ENCODE peak calls at places on chromosomes 5 and 9, in nine cellular contexts. One of them, this sample, is unnamed.

GRCh38 chr9:77588319-77588937 is 59.7 kb downstream of the GNA14 start:
- DNase-seq in HL-60: peak; percentile 3
- DNase-seq in mesendoderm: peak; percentile 95
- DNase-seq in pulmonary artery endothelial cell: peak; percentile 91
- DNase-seq in AG04450: peak; percentile 51
- DNase-seq in AG08395: peak; percentile 88
- DNase-seq in amygdala: no peak
- DNase-seq in BJ: peak; percentile 82
- DNase-seq in brain microvascular endothelial cell: peak; percentile 71
- DNase-seq in this sample: peak; percentile 86

GRCh38 chr5:109750407-109750806 is 60.7 kb downstream of the MAN2A1 start:
- DNase-seq in BJ: no peak
- DNase-seq in AG04450: no peak
- DNase-seq in mesendoderm: no peak
- DNase-seq in brain microvascular endothelial cell: no peak
- DNase-seq in amygdala: no peak
- DNase-seq in AG08395: no peak
- DNase-seq in HL-60: no peak
- DNase-seq in pulmonary artery endothelial cell: no peak
- DNase-seq in this sample: no peak

GRCh38 chr9:86022687-86023266 is 76.6 kb downstream of the GOLM1 start:
- DNase-seq in HL-60: no peak
- DNase-seq in mesendoderm: no peak
- DNase-seq in amygdala: no peak
- DNase-seq in AG08395: no peak
- DNase-seq in BJ: no peak
- DNase-seq in AG04450: no peak
- DNase-seq in pulmonary artery endothelial cell: no peak
- DNase-seq in brain microvascular endothelial cell: no peak
- DNase-seq in this sample: no peak

GRCh38 chr5:142507528-142507927 is 178.4 kb downstream of the FGF1 start:
- DNase-seq in amygdala: no peak
- DNase-seq in AG04450: no peak
- DNase-seq in BJ: no peak
- DNase-seq in HL-60: no peak
- DNase-seq in AG08395: no peak
- DNase-seq in mesendoderm: no peak
- DNase-seq in brain microvascular endothelial cell: no peak
- DNase-seq in pulmonary artery endothelial cell: no peak
- DNase-seq in this sample: no peak

GRCh38 chr5:1936901-1937300 is 54.2 kb upstream of the IRX4 start:
- DNase-seq in amygdala: no peak
- DNase-seq in AG08395: no peak
- DNase-seq in brain microvascular endothelial cell: no peak
- DNase-seq in BJ: no peak
- DNase-seq in pulmonary artery endothelial cell: no peak
- DNase-seq in AG04450: no peak
- DNase-seq in HL-60: no peak
- DNase-seq in mesendoderm: no peak
- DNase-seq in this sample: no peak

GRCh38 chr9:114774504-114774903 is 31.3 kb downstream of the TNFSF15 start:
- DNase-seq in pulmonary artery endothelial cell: no peak
- DNase-seq in brain microvascular endothelial cell: no peak
- DNase-seq in HL-60: no peak
- DNase-seq in BJ: no peak
- DNase-seq in AG04450: no peak
- DNase-seq in amygdala: no peak
- DNase-seq in mesendoderm: no peak
- DNase-seq in AG08395: no peak
- DNase-seq in this sample: no peak

GRCh38 chr9:128276008-128276573 is at the start of gene SWI5:
- DNase-seq in mesendoderm: peak; percentile 99
- DNase-seq in BJ: peak; percentile 95
- DNase-seq in AG08395: peak; percentile 100
- DNase-seq in AG04450: peak; percentile 99
- DNase-seq in HL-60: peak; percentile 99
- DNase-seq in pulmonary artery endothelial cell: peak; percentile 97
- DNase-seq in amygdala: peak; percentile 98
- DNase-seq in brain microvascular endothelial cell: peak; percentile 99
- DNase-seq in this sample: peak; percentile 99

GRCh38 chr5:152142845-152143469 is 218.3 kb upstream of the GLRA1 start:
- DNase-seq in AG04450: peak; percentile 24
- DNase-seq in HL-60: peak; percentile 42
- DNase-seq in AG08395: peak; percentile 70
- DNase-seq in amygdala: peak; percentile 32
- DNase-seq in pulmonary artery endothelial cell: peak; percentile 8
- DNase-seq in BJ: no peak
- DNase-seq in brain microvascular endothelial cell: peak; percentile 60
- DNase-seq in mesendoderm: peak; percentile 85
- DNase-seq in this sample: peak; percentile 81

GRCh38 chr5:34571380-34572041 is 84.6 kb upstream of the RAI14 start:
- DNase-seq in brain microvascular endothelial cell: peak; percentile 66
- DNase-seq in AG04450: peak; percentile 42
- DNase-seq in AG08395: peak; percentile 65
- DNase-seq in amygdala: no peak
- DNase-seq in HL-60: no peak
- DNase-seq in pulmonary artery endothelial cell: no peak
- DNase-seq in mesendoderm: peak; percentile 33
- DNase-seq in BJ: no peak
- DNase-seq in this sample: peak; percentile 60

GRCh38 chr5:134458676-134459403 is 47.2 kb upstream of the CDKN2AIPNL start:
- DNase-seq in AG08395: no peak
- DNase-seq in HL-60: no peak
- DNase-seq in brain microvascular endothelial cell: no peak
- DNase-seq in BJ: no peak
- DNase-seq in mesendoderm: no peak
- DNase-seq in AG04450: no peak
- DNase-seq in pulmonary artery endothelial cell: no peak
- DNase-seq in amygdala: no peak
- DNase-seq in this sample: no peak

GRCh38 chr5:141634720-141635119 is 1.9 kb downstream of the HDAC3 start:
- DNase-seq in AG08395: no peak
- DNase-seq in HL-60: no peak
- DNase-seq in AG04450: no peak
- DNase-seq in pulmonary artery endothelial cell: no peak
- DNase-seq in brain microvascular endothelial cell: no peak
- DNase-seq in mesendoderm: no peak
- DNase-seq in amygdala: no peak
- DNase-seq in BJ: no peak
- DNase-seq in this sample: no peak

GRCh38 chr5:81601912-81602311 is 149.0 kb downstream of the SSBP2 start:
- DNase-seq in HL-60: no peak
- DNase-seq in brain microvascular endothelial cell: peak; percentile 15
- DNase-seq in mesendoderm: peak; percentile 10
- DNase-seq in AG04450: no peak
- DNase-seq in AG08395: peak; percentile 4
- DNase-seq in BJ: no peak
- DNase-seq in pulmonary artery endothelial cell: peak; percentile 17
- DNase-seq in amygdala: no peak
- DNase-seq in this sample: peak; percentile 8

GRCh38 chr5:15056988-15057592 is 185.5 kb upstream of the ANKH start:
- DNase-seq in pulmonary artery endothelial cell: no peak
- DNase-seq in AG08395: no peak
- DNase-seq in brain microvascular endothelial cell: no peak
- DNase-seq in amygdala: no peak
- DNase-seq in HL-60: no peak
- DNase-seq in mesendoderm: no peak
- DNase-seq in AG04450: no peak
- DNase-seq in BJ: no peak
- DNase-seq in this sample: no peak

GRCh38 chr9:134323741-134324358 is 2.4 kb upstream of the RXRA start:
- DNase-seq in BJ: no peak
- DNase-seq in brain microvascular endothelial cell: no peak
- DNase-seq in AG04450: no peak
- DNase-seq in amygdala: peak; percentile 68
- DNase-seq in pulmonary artery endothelial cell: no peak
- DNase-seq in AG08395: no peak
- DNase-seq in HL-60: no peak
- DNase-seq in mesendoderm: peak; percentile 59
- DNase-seq in this sample: no peak

GRCh38 chr9:15622596-15622995 is 69.8 kb downstream of the CCDC171 start:
- DNase-seq in amygdala: no peak
- DNase-seq in HL-60: no peak
- DNase-seq in AG08395: no peak
- DNase-seq in pulmonary artery endothelial cell: no peak
- DNase-seq in mesendoderm: peak; percentile 19
- DNase-seq in BJ: no peak
- DNase-seq in brain microvascular endothelial cell: no peak
- DNase-seq in AG04450: no peak
- DNase-seq in this sample: peak; percentile 20

GRCh38 chr5:176618783-176619182 is 8.8 kb upstream of the GPRIN1 start:
- DNase-seq in amygdala: no peak
- DNase-seq in mesendoderm: no peak
- DNase-seq in AG08395: no peak
- DNase-seq in brain microvascular endothelial cell: no peak
- DNase-seq in AG04450: no peak
- DNase-seq in pulmonary artery endothelial cell: no peak
- DNase-seq in BJ: no peak
- DNase-seq in HL-60: no peak
- DNase-seq in this sample: no peak

GRCh38 chr9:2623046-2623865 is 1.7 kb downstream of the VLDLR start:
- DNase-seq in AG04450: no peak
- DNase-seq in BJ: no peak
- DNase-seq in HL-60: no peak
- DNase-seq in AG08395: peak; percentile 17
- DNase-seq in pulmonary artery endothelial cell: no peak
- DNase-seq in mesendoderm: peak; percentile 82
- DNase-seq in brain microvascular endothelial cell: no peak
- DNase-seq in amygdala: peak; percentile 75
- DNase-seq in this sample: peak; percentile 54

GRCh38 chr5:138809391-138809790 is 56.2 kb downstream of the CTNNA1 start:
- DNase-seq in AG04450: peak; percentile 13
- DNase-seq in amygdala: no peak
- DNase-seq in AG08395: peak; percentile 29
- DNase-seq in HL-60: no peak
- DNase-seq in BJ: no peak
- DNase-seq in brain microvascular endothelial cell: no peak
- DNase-seq in mesendoderm: no peak
- DNase-seq in pulmonary artery endothelial cell: no peak
- DNase-seq in this sample: peak; percentile 26

GRCh38 chr9:93111371-93112115 is 15.5 kb downstream of the CARD19 start:
- DNase-seq in amygdala: no peak
- DNase-seq in pulmonary artery endothelial cell: no peak
- DNase-seq in HL-60: peak; percentile 93
- DNase-seq in BJ: no peak
- DNase-seq in AG08395: no peak
- DNase-seq in AG04450: no peak
- DNase-seq in brain microvascular endothelial cell: peak; percentile 51
- DNase-seq in mesendoderm: no peak
- DNase-seq in this sample: no peak

GRCh38 chr5:31213676-31214638 is 20.5 kb downstream of the CDH6 start:
- DNase-seq in HL-60: no peak
- DNase-seq in pulmonary artery endothelial cell: no peak
- DNase-seq in AG08395: no peak
- DNase-seq in brain microvascular endothelial cell: no peak
- DNase-seq in amygdala: no peak
- DNase-seq in mesendoderm: no peak
- DNase-seq in BJ: no peak
- DNase-seq in AG04450: no peak
- DNase-seq in this sample: no peak

GRCh38 chr9:11312976-11313375 is 700.2 kb upstream of the PTPRD start:
- DNase-seq in BJ: no peak
- DNase-seq in amygdala: no peak
- DNase-seq in AG08395: no peak
- DNase-seq in HL-60: no peak
- DNase-seq in brain microvascular endothelial cell: peak; percentile 50
- DNase-seq in AG04450: no peak
- DNase-seq in pulmonary artery endothelial cell: no peak
- DNase-seq in mesendoderm: no peak
- DNase-seq in this sample: no peak

GRCh38 chr5:142737169-142737568 is 33.0 kb upstream of the ARHGAP26 start:
- DNase-seq in brain microvascular endothelial cell: no peak
- DNase-seq in BJ: no peak
- DNase-seq in HL-60: peak; percentile 83
- DNase-seq in AG04450: no peak
- DNase-seq in amygdala: no peak
- DNase-seq in mesendoderm: no peak
- DNase-seq in AG08395: no peak
- DNase-seq in pulmonary artery endothelial cell: no peak
- DNase-seq in this sample: no peak

GRCh38 chr9:125568616-125569015 is 138.4 kb downstream of the MAPKAP1 start:
- DNase-seq in pulmonary artery endothelial cell: no peak
- DNase-seq in BJ: no peak
- DNase-seq in brain microvascular endothelial cell: no peak
- DNase-seq in AG04450: no peak
- DNase-seq in mesendoderm: no peak
- DNase-seq in HL-60: no peak
- DNase-seq in AG08395: peak; percentile 29
- DNase-seq in amygdala: no peak
- DNase-seq in this sample: no peak

GRCh38 chr5:42908086-42908485 is 96.4 kb upstream of the SELENOP start:
- DNase-seq in BJ: no peak
- DNase-seq in HL-60: no peak
- DNase-seq in brain microvascular endothelial cell: no peak
- DNase-seq in mesendoderm: no peak
- DNase-seq in pulmonary artery endothelial cell: no peak
- DNase-seq in AG04450: no peak
- DNase-seq in AG08395: no peak
- DNase-seq in amygdala: no peak
- DNase-seq in this sample: no peak

GRCh38 chr9:4280605-4281004 is 19.3 kb downstream of the GLIS3 start:
- DNase-seq in pulmonary artery endothelial cell: no peak
- DNase-seq in brain microvascular endothelial cell: no peak
- DNase-seq in HL-60: no peak
- DNase-seq in BJ: no peak
- DNase-seq in AG04450: no peak
- DNase-seq in amygdala: no peak
- DNase-seq in mesendoderm: no peak
- DNase-seq in AG08395: no peak
- DNase-seq in this sample: peak; percentile 20

GRCh38 chr5:79200573-79201183 is 35.3 kb upstream of the JMY start:
- DNase-seq in amygdala: no peak
- DNase-seq in mesendoderm: no peak
- DNase-seq in brain microvascular endothelial cell: peak; percentile 6
- DNase-seq in BJ: no peak
- DNase-seq in AG08395: peak; percentile 14
- DNase-seq in pulmonary artery endothelial cell: no peak
- DNase-seq in HL-60: no peak
- DNase-seq in AG04450: no peak
- DNase-seq in this sample: peak; percentile 22

GRCh38 chr5:42840279-42840678 is 28.6 kb upstream of the SELENOP start:
- DNase-seq in brain microvascular endothelial cell: peak; percentile 59
- DNase-seq in mesendoderm: no peak
- DNase-seq in amygdala: no peak
- DNase-seq in BJ: peak; percentile 80
- DNase-seq in AG04450: peak; percentile 16
- DNase-seq in HL-60: peak; percentile 42
- DNase-seq in AG08395: peak; percentile 76
- DNase-seq in pulmonary artery endothelial cell: no peak
- DNase-seq in this sample: peak; percentile 70

GRCh38 chr5:71533614-71534013 is 53.5 kb upstream of the MCCC2 start:
- DNase-seq in AG04450: no peak
- DNase-seq in amygdala: no peak
- DNase-seq in BJ: no peak
- DNase-seq in brain microvascular endothelial cell: peak; percentile 25
- DNase-seq in mesendoderm: peak; percentile 1
- DNase-seq in HL-60: no peak
- DNase-seq in AG08395: peak; percentile 28
- DNase-seq in pulmonary artery endothelial cell: no peak
- DNase-seq in this sample: peak; percentile 14

GRCh38 chr9:117704024-117704575 is at the start of gene TLR4:
- DNase-seq in amygdala: peak; percentile 39
- DNase-seq in BJ: peak; percentile 55
- DNase-seq in pulmonary artery endothelial cell: peak; percentile 93
- DNase-seq in AG08395: peak; percentile 73
- DNase-seq in AG04450: no peak
- DNase-seq in mesendoderm: peak; percentile 25
- DNase-seq in brain microvascular endothelial cell: peak; percentile 84
- DNase-seq in HL-60: peak; percentile 84
- DNase-seq in this sample: peak; percentile 60

GRCh38 chr5:108617467-108618435 is 129.9 kb upstream of the FER start:
- DNase-seq in BJ: no peak
- DNase-seq in mesendoderm: peak; percentile 98
- DNase-seq in brain microvascular endothelial cell: no peak
- DNase-seq in amygdala: no peak
- DNase-seq in pulmonary artery endothelial cell: no peak
- DNase-seq in HL-60: no peak
- DNase-seq in AG04450: no peak
- DNase-seq in AG08395: no peak
- DNase-seq in this sample: no peak

GRCh38 chr5:21145376-21145775 is 1157.4 kb upstream of the CDH18 start:
- DNase-seq in AG08395: no peak
- DNase-seq in amygdala: no peak
- DNase-seq in AG04450: no peak
- DNase-seq in BJ: no peak
- DNase-seq in HL-60: no peak
- DNase-seq in mesendoderm: no peak
- DNase-seq in brain microvascular endothelial cell: peak; percentile 13
- DNase-seq in pulmonary artery endothelial cell: no peak
- DNase-seq in this sample: no peak

This sample was measured in GM03348.